ENCODE peak calls at places on chromosomes 2 and 18, in seven cellular contexts. D, V, U, P, Q, M and L are unnamed samples.

GRCh38 chr2:145736901-145737300 is 1217.0 kb upstream of the ZEB2 start:
- DNase-seq in M (no peak), D (no peak), Q (no peak), U (no peak), P (no peak), V (peak), L (no peak)

GRCh38 chr2:74551530-74551929 is 2.2 kb downstream of the LOXL3 start:
- DNase-seq in P (no peak), V (no peak), U (no peak), D (no peak), M (no peak), Q (no peak), L (no peak)

GRCh38 chr18:40048253-40048652 is 1906.8 kb upstream of the PIK3C3 start:
- DNase-seq in Q (no peak), V (no peak), M (no peak), U (no peak), P (no peak), D (no peak), L (no peak)

GRCh38 chr2:232418056-232418455 is 11.4 kb downstream of the ALPG start:
- DNase-seq in U (no peak), P (no peak), V (no peak), Q (no peak), D (no peak), M (no peak), L (no peak)

GRCh38 chr2:145685323-145686050 is 1165.6 kb upstream of the ZEB2 start:
- DNase-seq in Q (no peak), M (peak), U (no peak), P (no peak), D (no peak), V (peak), L (no peak)

GRCh38 chr18:80249217-80250093 is 2.1 kb upstream of the PARD6G start:
- DNase-seq in V (peak), P (no peak), Q (no peak), M (no peak), D (no peak), U (no peak), L (no peak)

GRCh38 chr2:44705851-44706555 is 235.5 kb upstream of the SIX3 start:
- DNase-seq in V (no peak), D (no peak), M (no peak), P (no peak), Q (no peak), U (peak), L (no peak)

GRCh38 chr2:28958689-28959088 is 22.4 kb upstream of the TOGARAM2 start:
- DNase-seq in Q (peak), U (peak), M (peak), V (peak), P (peak), D (peak), L (peak)

GRCh38 chr2:10342245-10342951 is 39.7 kb downstream of the HPCAL1 start:
- DNase-seq in P (no peak), M (no peak), D (no peak), V (no peak), U (no peak), Q (no peak), L (peak)

GRCh38 chr2:55408946-55409868 is 10.4 kb downstream of the CCDC88A start:
- DNase-seq in U (no peak), P (no peak), D (no peak), Q (no peak), M (no peak), V (peak), L (no peak)

GRCh38 chr2:175855794-175856453 is 146.1 kb downstream of the LNPK start:
- DNase-seq in U (no peak), P (no peak), Q (peak), D (no peak), V (peak), M (peak), L (peak)

GRCh38 chr18:13370995-13371625 is 152.6 kb downstream of the LDLRAD4 start:
- DNase-seq in U (no peak), V (no peak), P (no peak), M (no peak), Q (no peak), D (no peak), L (no peak)

GRCh38 chr2:108616731-108617161 is 82.5 kb downstream of the LIMS1 start:
- DNase-seq in V (peak), M (peak), P (no peak), U (no peak), D (no peak), Q (no peak), L (peak)

GRCh38 chr18:80086281-80086680 is 22.8 kb upstream of the ADNP2 start:
- DNase-seq in Q (no peak), D (no peak), P (no peak), U (no peak), V (peak), M (no peak), L (no peak)

GRCh38 chr2:86645752-86646151 is 22.1 kb upstream of the RNF103 start:
- DNase-seq in U (no peak), V (no peak), Q (peak), P (no peak), D (no peak), M (no peak), L (no peak)

GRCh38 chr2:85019121-85019520 is 48.2 kb downstream of the KCMF1 start:
- DNase-seq in M (no peak), V (no peak), D (no peak), U (no peak), Q (no peak), P (no peak), L (peak)

GRCh38 chr18:10213526-10213925 is 240.9 kb upstream of the APCDD1 start:
- DNase-seq in D (no peak), M (peak), U (no peak), V (peak), Q (peak), P (no peak), L (peak)

GRCh38 chr2:224084266-224084892 is 45.3 kb upstream of the SERPINE2 start:
- DNase-seq in Q (peak), P (no peak), D (no peak), U (no peak), M (no peak), V (no peak), L (no peak)

GRCh38 chr2:99088017-99088416 is 53.5 kb upstream of the C2orf15 start:
- DNase-seq in M (no peak), U (no peak), P (no peak), D (no peak), V (no peak), Q (no peak), L (no peak)

GRCh38 chr2:71547616-71548285 is 94.4 kb downstream of the DYSF start:
- DNase-seq in D (no peak), P (no peak), V (no peak), Q (no peak), M (no peak), U (no peak), L (no peak)

GRCh38 chr2:86482034-86482433 is 40.9 kb downstream of the KDM3A start:
- DNase-seq in P (no peak), Q (no peak), D (no peak), V (peak), M (peak), U (no peak), L (no peak)

GRCh38 chr18:7641813-7642212 is 74.7 kb downstream of the PTPRM start:
- DNase-seq in P (no peak), D (no peak), Q (no peak), V (no peak), M (no peak), U (no peak), L (no peak)

DNA sequence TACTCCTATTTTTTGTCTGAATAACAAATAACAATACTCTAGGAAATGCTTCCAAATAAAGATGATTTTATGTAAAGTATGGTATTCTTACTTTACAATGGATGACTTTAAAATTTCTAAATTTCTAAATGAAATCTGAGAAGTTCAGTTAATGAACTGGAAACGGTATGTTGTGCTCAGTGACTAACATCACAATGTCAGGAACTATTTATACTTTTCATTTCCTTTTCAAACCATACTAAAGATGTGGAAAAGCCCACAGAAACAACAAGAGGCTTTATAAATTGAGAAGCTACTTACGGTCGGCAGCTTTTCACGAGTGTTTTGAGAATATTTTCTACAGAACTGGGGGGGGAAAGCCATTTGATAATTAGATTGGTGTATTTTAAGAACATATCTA is 31.1 kb downstream of the PSME4 start:
- DNase-seq in U (no peak), Q (no peak), V (peak), D (no peak), P (no peak), M (no peak), L (no peak)
- H3K9ac ChIP-seq in U (no peak), Q (no peak), V (no peak), D (no peak), P (no peak), M (no peak), L (no peak)

GRCh38 chr2:117091026-117091425 is 723.5 kb upstream of the DDX18 start:
- DNase-seq in U (no peak), P (no peak), Q (no peak), M (peak), D (no peak), V (no peak), L (no peak)
- H3K18ac ChIP-seq in U (no peak), P (no peak), Q (no peak), M (no peak), D (no peak), V (no peak), L (no peak)

GRCh38 chr2:20107776-20108175 is 56.3 kb upstream of the LAPTM4A start:
- DNase-seq in U (no peak), D (no peak), Q (no peak), P (no peak), M (peak), V (peak), L (peak)
- H3K23ac ChIP-seq in U (no peak), D (no peak), Q (no peak), P (no peak), M (no peak), V (no peak), L (no peak)

GRCh38 chr2:73034661-73035374 is 36.7 kb downstream of the SFXN5 start:
- DNase-seq in Q (no peak), P (no peak), V (no peak), U (no peak), D (no peak), M (no peak), L (no peak)

GRCh38 chr2:73033766-73034381 is 37.6 kb downstream of the SFXN5 start:
- DNase-seq in U (no peak), Q (no peak), M (no peak), V (no peak), P (no peak), D (no peak), L (no peak)

GRCh38 chr2:73031725-73032701 is 39.5 kb downstream of the SFXN5 start:
- DNase-seq in M (no peak), U (no peak), Q (no peak), P (no peak), D (no peak), V (no peak), L (no peak)

GRCh38 chr2:73032702-73033097 is 38.8 kb downstream of the SFXN5 start:
- DNase-seq in M (no peak), D (no peak), Q (no peak), P (no peak), V (no peak), U (no peak), L (no peak)

GRCh38 chr2:73033142-73033765 is 38.3 kb downstream of the SFXN5 start:
- DNase-seq in P (no peak), U (no peak), M (no peak), Q (peak), D (no peak), V (no peak), L (peak)
- H3K9ac ChIP-seq in P (no peak), U (no peak), M (no peak), Q (no peak), D (no peak), V (no peak), L (no peak)

GRCh38 chr2:163856941-163857340 is 121.1 kb upstream of the FIGN start:
- DNase-seq in U (no peak), P (no peak), D (no peak), Q (no peak), M (peak), V (no peak), L (no peak)

GRCh38 chr2:163863073-163863472 is 127.3 kb upstream of the FIGN start:
- DNase-seq in P (no peak), Q (no peak), M (no peak), D (no peak), U (no peak), V (no peak), L (peak)

GRCh38 chr2:163859951-163860350 is 124.1 kb upstream of the FIGN start:
- DNase-seq in Q (no peak), M (peak), D (no peak), U (no peak), P (no peak), V (peak), L (no peak)
- H3K18ac ChIP-seq in Q (no peak), M (no peak), D (no peak), U (no peak), P (no peak), V (no peak), L (no peak)

GRCh38 chr2:240567872-240568677 is at the start of gene RNPEPL1:
- DNase-seq in Q (no peak), P (peak), U (no peak), D (no peak), V (no peak), M (peak), L (peak)
- H3K23ac ChIP-seq in Q (peak), P (no peak), U (peak), D (no peak), V (peak), M (no peak), L (no peak)

GRCh38 chr18:23479829-23480505 is 23.3 kb upstream of the RMC1 start:
- DNase-seq in U (no peak), V (no peak), D (no peak), Q (no peak), P (no peak), M (no peak), L (no peak)

GRCh38 chr18:23487738-23488625 is 15.3 kb upstream of the RMC1 start:
- DNase-seq in M (peak), P (no peak), U (no peak), V (peak), Q (no peak), D (no peak), L (no peak)

GRCh38 chr18:23485386-23485785 is 17.9 kb upstream of the RMC1 start:
- DNase-seq in M (no peak), U (no peak), P (no peak), D (no peak), Q (peak), V (no peak), L (no peak)

GRCh38 chr18:23484783-23485182 is 18.5 kb upstream of the RMC1 start:
- DNase-seq in U (no peak), P (no peak), D (no peak), V (no peak), M (no peak), Q (no peak), L (no peak)
- H3K9ac ChIP-seq in U (no peak), P (no peak), D (no peak), V (no peak), M (no peak), Q (no peak), L (no peak)

GRCh38 chr2:6906165-6906751 is 11.0 kb upstream of the RNF144A start:
- DNase-seq in P (no peak), D (no peak), M (no peak), U (no peak), V (no peak), Q (no peak), L (no peak)

GRCh38 chr2:6911721-6912120 is 5.5 kb upstream of the RNF144A start:
- DNase-seq in M (no peak), D (no peak), V (no peak), P (no peak), U (no peak), Q (no peak), L (no peak)

GRCh38 chr2:6905668-6906067 is 11.5 kb upstream of the RNF144A start:
- DNase-seq in U (no peak), M (no peak), Q (no peak), V (no peak), P (no peak), D (no peak), L (no peak)

GRCh38 chr2:6913415-6914157 is 3.6 kb upstream of the RNF144A start:
- DNase-seq in M (no peak), U (no peak), Q (no peak), P (no peak), V (no peak), D (no peak), L (no peak)

GRCh38 chr2:6909431-6910385 is 7.5 kb upstream of the RNF144A start:
- DNase-seq in P (no peak), Q (no peak), D (no peak), U (no peak), V (no peak), M (peak), L (no peak)
- H3K18ac ChIP-seq in P (no peak), Q (no peak), D (no peak), U (no peak), V (no peak), M (no peak), L (no peak)